ENCODE peak calls at places on chromosomes 12 and 14, in four cellular contexts. X, H, M and N are unnamed samples.

GRCh38 chr14:96762650-96763049 is 34.5 kb upstream of the VRK1 start:
- DNase-seq in H (no peak), X (peak), M (no peak), N (peak)

GRCh38 chr14:58547649-58548048 is 90.1 kb upstream of the DACT1 start:
- DNase-seq in H (no peak), M (no peak), X (no peak), N (no peak)

GRCh38 chr12:115998119-115998633 is 279.3 kb downstream of the MED13L start:
- DNase-seq in M (no peak), X (peak), H (peak), N (peak)

GRCh38 chr14:105178868-105179140 is 2.3 kb downstream of the NUDT14 start:
- DNase-seq in X (no peak), M (no peak), H (no peak), N (no peak)

GRCh38 chr12:94148841-94149780 is 734 bp downstream of the PLXNC1 start:
- DNase-seq in H (peak), X (no peak), M (peak), N (peak)

GRCh38 chr14:32075636-32076277 is 1.3 kb upstream of the ARHGAP5 start:
- DNase-seq in X (peak), M (no peak), H (no peak), N (peak)

GRCh38 chr14:69355155-69355954 is 42.7 kb downstream of the ERH start:
- DNase-seq in H (no peak), X (no peak), M (no peak), N (no peak)

GRCh38 chr14:79018846-79019245 is 848.7 kb downstream of the NRXN3 start:
- DNase-seq in X (peak), M (no peak), H (no peak), N (no peak)

GRCh38 chr14:72597834-72598233 is 296.1 kb downstream of the DPF3 start:
- DNase-seq in X (no peak), M (no peak), H (no peak), N (no peak)

GRCh38 chr14:58947816-58948440 is 240.5 kb upstream of the DAAM1 start:
- DNase-seq in M (no peak), X (peak), H (peak), N (no peak)

GRCh38 chr12:106586803-106587684 is 4.2 kb downstream of the RFX4 start:
- DNase-seq in H (no peak), X (no peak), M (no peak), N (no peak)

GRCh38 chr12:127712561-127712960 is 554.4 kb upstream of the TMEM132C start:
- DNase-seq in M (no peak), H (no peak), X (no peak), N (no peak)